ENCODE peak calls at places on chromosome 9, in four cellular contexts. N is tibial nerve, I is heart left ventricle, V is AG04450. S is an unnamed sample.

GRCh38 chr9:125747053-125747764 is at the start of gene PBX3:
- DNase-seq in N (no peak), I (peak), V (no peak), S (peak)

GRCh38 chr9:93974151-93974550 is 19.0 kb upstream of the BARX1 start:
- DNase-seq in N (no peak), I (no peak), V (no peak), S (no peak)

GRCh38 chr9:104971521-104971920 is 43.6 kb upstream of the ABCA1 start:
- DNase-seq in N (no peak), I (no peak), V (no peak), S (no peak)

GRCh38 chr9:5557606-5558587 is 47.6 kb downstream of the PDCD1LG2 start:
- DNase-seq in N (peak), I (peak), V (no peak), S (peak)

GRCh38 chr9:107161338-107161737 is 121.7 kb upstream of the RAD23B start:
- DNase-seq in N (no peak), I (no peak), V (no peak), S (no peak)

GRCh38 chr9:69178583-69179011 is 4.5 kb downstream of the TJP2 start:
- DNase-seq in N (no peak), I (no peak), V (no peak), S (no peak)

GRCh38 chr9:117744390-117744789 is 40.2 kb downstream of the TLR4 start:
- DNase-seq in N (no peak), I (no peak), V (no peak), S (no peak)

GRCh38 chr9:95025213-95026170 is 292.0 kb downstream of the FANCC start:
- DNase-seq in N (peak), I (peak), V (peak), S (peak)

GRCh38 chr9:9615086-9615485 is 997.7 kb downstream of the PTPRD start:
- DNase-seq in N (no peak), I (no peak), V (no peak), S (no peak)

GRCh38 chr9:131739192-131739961 is 499 bp downstream of the RAPGEF1 start:
- DNase-seq in N (no peak), I (peak), V (no peak), S (no peak)

GRCh38 chr9:106862946-106863740 is at the start of gene ZNF462:
- DNase-seq in N (peak), I (peak), V (no peak), S (peak)

GRCh38 chr9:135612981-135613910 is 26.1 kb downstream of the GLT6D1 start:
- DNase-seq in N (no peak), I (no peak), V (no peak), S (peak)

GRCh38 chr9:112925058-112925641 is 34.5 kb upstream of the SLC46A2 start:
- DNase-seq in N (no peak), I (no peak), V (no peak), S (no peak)

GRCh38 chr9:130539473-130540223 is 39.7 kb upstream of the FUBP3 start:
- DNase-seq in N (no peak), I (no peak), V (no peak), S (no peak)

GRCh38 chr9:99253772-99254431 is 31.8 kb downstream of the SEC61B start:
- DNase-seq in N (no peak), I (no peak), V (no peak), S (no peak)

GRCh38 chr9:131747352-131747751 is 7.5 kb upstream of the RAPGEF1 start:
- DNase-seq in N (no peak), I (no peak), V (no peak), S (no peak)

GRCh38 chr9:76658510-76659231 is 105.6 kb upstream of the PCA3 start:
- DNase-seq in N (no peak), I (no peak), V (peak), S (no peak)

GRCh38 chr9:36258989-36259315 is 704 bp upstream of the GNE start:
- DNase-seq in N (peak), I (no peak), V (no peak), S (no peak)

GRCh38 chr9:105842023-105842644 is 147.8 kb downstream of the TMEM38B start:
- DNase-seq in N (no peak), I (no peak), V (no peak), S (no peak)

GRCh38 chr9:105994970-105995369 is 300.6 kb downstream of the TMEM38B start:
- DNase-seq in N (no peak), I (no peak), V (no peak), S (no peak)

GRCh38 chr9:26870292-26870691 is 22.3 kb downstream of the CAAP1 start:
- DNase-seq in N (no peak), I (no peak), V (no peak), S (no peak)

GRCh38 chr9:131732636-131733340 is 7.1 kb downstream of the RAPGEF1 start:
- DNase-seq in N (no peak), I (no peak), V (no peak), S (no peak)

GRCh38 chr9:12414514-12414913 is 278.7 kb upstream of the TYRP1 start:
- DNase-seq in N (no peak), I (no peak), V (no peak), S (no peak)

GRCh38 chr9:34125681-34126206 is 754 bp downstream of the DCAF12 start:
- DNase-seq in N (no peak), I (no peak), V (no peak), S (no peak)

DNA sequence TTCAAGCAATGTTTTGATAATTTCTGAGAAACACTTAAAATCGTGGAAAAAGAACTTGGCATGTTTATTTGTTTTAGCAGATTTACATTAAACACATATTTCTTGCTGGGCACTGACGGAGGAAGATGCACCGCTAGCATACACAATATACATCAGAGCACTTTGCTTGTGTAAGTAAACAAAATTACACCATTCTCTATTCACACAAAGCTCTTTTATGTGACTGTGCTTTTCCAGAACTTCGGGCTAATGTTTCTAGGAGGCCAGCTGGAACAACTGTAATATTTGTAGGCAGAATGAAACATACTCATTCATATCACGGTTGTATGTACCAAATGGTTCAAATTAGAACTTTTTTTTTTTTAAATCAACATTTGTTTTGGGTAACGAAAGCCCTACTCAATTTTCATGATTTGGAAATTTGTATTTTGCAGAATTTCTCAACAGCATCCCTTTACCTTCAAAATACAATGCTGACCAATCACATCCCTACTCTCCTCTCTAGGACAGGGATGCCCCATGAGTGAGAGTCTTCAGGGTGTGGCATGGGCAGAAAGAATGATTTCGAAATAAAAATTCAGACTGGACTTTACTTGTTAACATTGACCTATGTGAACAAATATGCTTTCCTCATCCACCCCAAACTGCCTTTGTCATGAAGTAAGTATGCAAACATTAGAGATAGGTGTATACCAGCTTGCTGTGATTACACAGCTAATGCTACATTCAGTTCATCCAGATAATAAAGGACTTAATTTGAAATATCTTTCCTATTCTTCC is 425.1 kb downstream of the BNC2 start:
- DNase-seq in N (no peak), I (no peak), V (no peak), S (no peak)
- H3K27ac ChIP-seq in N (no peak), I (no peak), V (no peak), S (no peak)

GRCh38 chr9:8362250-8362649 is 562.7 kb upstream of the DMAC1 start:
- DNase-seq in N (no peak), I (no peak), V (no peak), S (no peak)
- H3K4me3 ChIP-seq in N (no peak), I (no peak), V (no peak), S (no peak)

DNA sequence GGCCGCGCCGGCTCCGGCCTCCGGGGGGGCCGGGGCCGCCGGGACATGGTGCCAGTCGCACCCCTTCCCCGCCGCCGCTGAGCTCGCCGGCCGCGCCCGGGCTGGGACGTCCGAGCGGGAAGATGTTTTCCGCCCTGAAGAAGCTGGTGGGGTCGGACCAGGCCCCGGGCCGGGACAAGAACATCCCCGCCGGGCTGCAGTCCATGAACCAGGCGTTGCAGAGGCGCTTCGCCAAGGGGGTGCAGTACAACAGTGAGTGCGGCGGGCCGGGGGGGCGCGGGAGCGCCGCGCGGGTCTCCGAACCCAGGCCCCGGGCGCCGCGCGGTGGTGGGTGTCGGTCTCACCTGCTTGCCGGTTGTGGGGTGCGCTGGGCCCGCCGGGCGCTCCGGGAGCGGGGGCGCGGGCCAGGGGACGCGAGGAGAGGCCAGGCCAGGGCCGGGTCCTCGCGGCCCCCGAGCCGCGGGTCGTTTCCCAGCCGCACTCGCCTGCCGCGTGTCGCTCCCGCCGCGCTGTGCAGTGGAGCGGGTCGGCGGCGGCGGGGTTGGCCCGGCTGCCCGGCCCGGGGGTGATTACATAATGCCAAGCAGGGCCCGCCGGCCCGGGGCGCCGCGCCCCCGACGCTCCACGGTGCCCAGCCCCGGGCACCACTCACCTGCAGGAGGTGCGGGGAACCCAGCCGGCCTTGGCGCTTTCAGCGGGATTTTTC is 480 bp downstream of the RABL6 start:
- DNase-seq in N (no peak), I (peak), V (no peak), S (no peak)
- TF ChIP-seq CTCF in N (peak), I (no peak), V (no peak), S (no peak)

GRCh38 chr9:129501771-129502324 is 119.1 kb downstream of the C9orf50 start:
- DNase-seq in N (no peak), I (no peak), V (no peak), S (peak)

GRCh38 chr9:129500863-129501770 is 119.8 kb downstream of the C9orf50 start:
- DNase-seq in N (no peak), I (no peak), V (no peak), S (no peak)

GRCh38 chr9:129498451-129499376 is 122.2 kb downstream of the C9orf50 start:
- DNase-seq in N (no peak), I (no peak), V (no peak), S (no peak)

GRCh38 chr9:129497837-129498450 is 123.0 kb downstream of the C9orf50 start:
- DNase-seq in N (no peak), I (no peak), V (no peak), S (no peak)

GRCh38 chr9:129500166-129500862 is 120.6 kb downstream of the C9orf50 start:
- DNase-seq in N (no peak), I (no peak), V (no peak), S (no peak)
- H3K27ac ChIP-seq in N (peak), I (peak), V (peak), S (peak)

S was measured in lung.